ENCODE peak calls at places on chromosome 22, in nine cellular contexts. S is thoracic aorta; Z is fibroblast of mammary gland; J is CD8-positive, alpha-beta memory T cell; Y is heart right ventricle; D is brain microvascular endothelial cell; N is dorsolateral prefrontal cortex; B is IMR-90; F is AG04450. I is an unnamed sample.

GRCh38 chr22:29136715-29137700 is 64.2 kb downstream of the KREMEN1 start:
- DNase-seq in J (no peak), D (no peak), N (no peak), F (no peak), B (no peak), Y (no peak), Z (no peak), S (no peak), I (no peak)

GRCh38 chr22:31019276-31019930 is 50.3 kb downstream of the TUG1 start:
- DNase-seq in B (no peak), Y (no peak), S (no peak), Z (no peak), F (no peak), D (no peak), N (no peak), J (no peak), I (no peak)

GRCh38 chr22:31627223-31627731 is 34.7 kb downstream of the PISD start:
- DNase-seq in J (no peak), Z (no peak), D (no peak), N (no peak), B (no peak), S (no peak), Y (no peak), F (no peak), I (no peak)

GRCh38 chr22:22460635-22461034 is 47.9 kb downstream of the ZNF280B start:
- DNase-seq in S (no peak), F (no peak), Z (peak), D (no peak), J (no peak), B (no peak), N (no peak), Y (no peak), I (no peak)

GRCh38 chr22:38291201-38291777 is 18.5 kb upstream of the TMEM184B start:
- DNase-seq in F (no peak), Z (no peak), D (no peak), N (no peak), J (no peak), S (no peak), Y (no peak), B (no peak), I (no peak)

GRCh38 chr22:29306830-29307657 is 594 bp downstream of the GAS2L1 start:
- DNase-seq in N (peak), J (no peak), B (peak), Y (peak), S (no peak), Z (peak), D (peak), F (no peak), I (no peak)

GRCh38 chr22:38412435-38413084 is 42.4 kb downstream of the KCNJ4 start:
- DNase-seq in D (no peak), Z (no peak), F (no peak), N (peak), Y (peak), J (no peak), S (no peak), B (no peak), I (no peak)

GRCh38 chr22:23013612-23014011 is 56.7 kb upstream of the GNAZ start:
- DNase-seq in S (no peak), B (no peak), D (no peak), Z (no peak), Y (no peak), N (no peak), F (no peak), J (no peak), I (no peak)

GRCh38 chr22:39231197-39231950 is 13.4 kb downstream of the PDGFB start:
- DNase-seq in Y (no peak), J (no peak), S (no peak), D (no peak), F (no peak), Z (no peak), B (no peak), N (no peak), I (no peak)

GRCh38 chr22:35039625-35040024 is 26.3 kb upstream of the ISX start:
- DNase-seq in Y (no peak), D (no peak), S (no peak), Z (no peak), N (no peak), F (no peak), B (no peak), J (no peak), I (peak)

GRCh38 chr22:21980547-21980946 is 2.0 kb downstream of the TOP3B start:
- DNase-seq in Y (no peak), F (no peak), N (no peak), S (no peak), B (no peak), D (no peak), J (no peak), Z (no peak), I (no peak)

GRCh38 chr22:21698430-21699329 is 32.9 kb downstream of the PPIL2 start:
- DNase-seq in Z (peak), D (peak), J (no peak), N (no peak), F (no peak), Y (peak), B (no peak), S (no peak), I (peak)

GRCh38 chr22:34045311-34045710 is 125.0 kb upstream of the LARGE1 start:
- DNase-seq in D (no peak), F (no peak), Y (no peak), N (no peak), J (no peak), Z (no peak), B (no peak), S (no peak), I (no peak)

GRCh38 chr22:24076091-24076867 is 65.2 kb downstream of the CABIN1 start:
- DNase-seq in J (no peak), B (peak), Y (no peak), N (no peak), S (no peak), D (no peak), F (no peak), Z (peak), I (no peak)

DNA sequence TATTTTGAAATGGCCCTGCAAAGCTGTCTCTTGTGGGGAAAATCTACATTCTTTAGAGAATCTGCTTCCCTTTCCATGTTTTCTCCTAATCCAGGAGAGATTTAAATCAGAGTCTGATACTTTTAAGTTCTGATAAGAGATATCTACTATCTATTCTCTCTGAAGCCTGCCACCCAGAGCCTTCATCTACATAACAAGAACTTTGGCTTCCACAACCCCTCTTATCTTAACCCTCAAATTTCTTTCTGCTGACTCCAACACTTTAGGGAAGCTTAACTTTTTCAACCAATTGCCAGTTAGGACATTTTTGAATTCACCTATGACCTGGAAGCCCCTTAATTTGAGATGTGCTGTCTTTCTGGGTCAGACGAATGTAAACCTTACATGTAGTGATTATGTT is 965.2 kb downstream of the TBC1D22A start:
- DNase-seq in B (no peak), F (no peak), J (no peak), S (no peak), Z (no peak), D (no peak), Y (no peak), N (no peak), I (no peak)
- H3K4me3 ChIP-seq in B (no peak), F (no peak), J (no peak), S (no peak), Z (no peak), D (no peak), Y (no peak), N (no peak), I (no peak)

GRCh38 chr22:45253039-45253641 is 12.4 kb upstream of the KIAA0930 start:
- DNase-seq in F (no peak), S (no peak), J (no peak), Z (no peak), B (no peak), N (no peak), D (no peak), Y (no peak), I (no peak)

GRCh38 chr22:45251828-45252227 is 11.1 kb upstream of the KIAA0930 start:
- DNase-seq in B (no peak), S (no peak), J (no peak), Z (no peak), D (no peak), Y (no peak), F (no peak), N (no peak), I (no peak)

GRCh38 chr22:45254388-45254787 is 13.7 kb upstream of the KIAA0930 start:
- DNase-seq in B (no peak), D (no peak), Y (no peak), S (no peak), Z (no peak), F (no peak), N (no peak), J (no peak), I (no peak)

GRCh38 chr22:45246060-45246985 is 5.6 kb upstream of the KIAA0930 start:
- DNase-seq in Z (peak), F (peak), B (peak), D (peak), N (no peak), Y (no peak), J (no peak), S (no peak), I (no peak)

GRCh38 chr22:45248832-45249561 is 8.3 kb upstream of the KIAA0930 start:
- DNase-seq in B (no peak), Z (no peak), Y (no peak), J (no peak), S (no peak), D (no peak), F (no peak), N (no peak), I (no peak)
- H3K4me3 ChIP-seq in B (no peak), Z (no peak), Y (no peak), J (no peak), S (no peak), D (no peak), F (no peak), N (no peak), I (no peak)

GRCh38 chr22:27802389-27803079 is 978 bp upstream of the MN1 start:
- DNase-seq in F (no peak), S (no peak), B (no peak), J (no peak), N (no peak), Y (no peak), Z (no peak), D (no peak), I (no peak)
- H3K4me3 ChIP-seq in F (peak), S (peak), B (peak), J (peak), N (peak), Y (peak), Z (peak), D (peak), I (peak)

GRCh38 chr22:49717322-49717919 is 110.3 kb downstream of the BRD1 start:
- DNase-seq in Z (no peak), N (no peak), J (no peak), D (no peak), Y (no peak), S (no peak), B (no peak), F (no peak), I (no peak)
- H3K4me3 ChIP-seq in Z (no peak), N (no peak), J (no peak), D (no peak), Y (no peak), S (no peak), B (no peak), F (no peak), I (no peak)

DNA sequence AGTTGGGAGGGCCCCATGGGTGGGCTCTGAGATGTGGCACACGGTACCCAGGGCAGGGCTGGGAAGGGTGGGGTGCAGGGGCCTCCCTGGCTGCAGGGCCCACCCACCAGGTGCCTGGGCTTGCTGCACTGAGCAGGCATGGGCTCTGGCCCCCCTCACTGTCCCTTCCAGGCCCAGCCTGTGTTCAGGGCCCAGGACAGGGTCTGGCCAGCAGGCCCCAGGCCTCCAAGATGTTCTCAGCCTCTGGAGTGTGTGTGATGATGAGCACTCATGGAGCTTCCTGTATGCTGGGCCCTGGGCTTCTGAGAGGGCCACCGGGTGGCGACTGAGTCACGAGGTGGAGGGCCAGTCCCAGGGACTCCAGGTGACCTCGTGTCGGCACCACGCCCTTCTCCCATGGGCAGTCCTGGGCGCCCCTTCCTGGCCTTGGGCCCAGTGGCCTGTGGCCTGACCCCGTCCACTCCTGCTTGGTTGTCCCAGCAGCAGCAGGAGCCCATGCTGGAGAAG is 55.9 kb upstream of the CCDC188 start:
- DNase-seq in D (peak), Z (peak), B (peak), Y (no peak), F (no peak), N (no peak), J (no peak), S (no peak), I (no peak)
- H3K4me3 ChIP-seq in D (peak), Z (peak), B (peak), Y (peak), F (peak), N (peak), J (peak), S (peak), I (peak)

DNA sequence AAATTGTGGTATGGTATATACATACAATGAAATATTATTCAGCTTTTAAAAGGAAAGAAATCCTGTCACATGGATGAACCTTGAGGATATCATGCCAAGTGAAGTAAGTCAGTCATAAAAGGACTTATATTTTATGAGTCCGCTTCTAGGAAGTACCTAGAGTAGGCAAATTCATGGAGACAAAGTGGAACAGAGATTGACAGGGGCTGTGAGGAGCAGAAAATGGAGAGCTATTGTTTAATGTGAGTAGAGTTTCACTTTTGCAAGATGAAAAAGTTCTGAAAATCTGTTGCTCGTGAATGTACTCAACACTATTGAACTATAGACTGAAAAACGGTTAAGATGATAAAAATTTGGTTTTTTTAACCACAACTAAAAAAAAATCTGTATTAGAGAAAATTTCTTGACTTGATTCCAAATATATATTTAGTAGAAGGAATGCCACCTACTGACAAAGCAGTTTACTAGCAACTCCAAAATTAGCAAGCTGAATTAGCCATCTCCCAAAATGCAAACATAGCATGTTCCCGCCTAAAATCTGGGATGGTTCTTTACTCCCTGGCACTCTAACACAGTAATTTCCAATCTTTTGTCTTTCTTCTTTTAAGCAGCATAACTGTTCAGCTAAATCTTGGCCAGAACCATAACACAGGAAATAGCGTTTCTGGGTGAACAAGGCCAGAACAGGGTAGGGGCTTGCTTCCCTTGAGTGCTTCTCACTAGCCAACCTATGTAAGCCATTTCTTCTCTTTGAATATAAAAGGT is 1.5 kb downstream of the UFD1 start:
- DNase-seq in B (peak), Y (no peak), S (no peak), N (no peak), F (no peak), J (peak), D (no peak), Z (peak), I (no peak)
- H3K4me3 ChIP-seq in B (peak), Y (peak), S (peak), N (peak), F (peak), J (peak), D (peak), Z (peak), I (peak)

GRCh38 chr22:42721045-42721434 is 370 bp upstream of the A4GALT start:
- DNase-seq in D (no peak), F (no peak), B (no peak), Z (no peak), J (no peak), S (no peak), Y (no peak), N (no peak), I (no peak)

GRCh38 chr22:42719656-42720262 is 911 bp downstream of the A4GALT start:
- DNase-seq in D (no peak), Y (no peak), S (no peak), J (no peak), N (no peak), Z (no peak), B (no peak), F (no peak), I (no peak)

GRCh38 chr22:42717197-42717967 is 3.3 kb downstream of the A4GALT start:
- DNase-seq in J (no peak), B (no peak), Z (peak), Y (no peak), S (no peak), F (no peak), D (no peak), N (no peak), I (no peak)

GRCh38 chr22:42720263-42721044 is at the start of gene A4GALT:
- DNase-seq in D (no peak), N (no peak), B (no peak), J (no peak), S (no peak), Y (peak), F (no peak), Z (no peak), I (no peak)

GRCh38 chr22:42719133-42719532 is 1.5 kb downstream of the A4GALT start:
- DNase-seq in F (no peak), N (no peak), S (no peak), Y (no peak), D (no peak), B (no peak), J (no peak), Z (no peak), I (no peak)
- H3K4me3 ChIP-seq in F (no peak), N (peak), S (peak), Y (peak), D (no peak), B (peak), J (no peak), Z (peak), I (peak)